ENCODE peak calls at places on chromosomes 12 and 14, in eight cellular contexts. W is lower lobe of right lung, Z is memory B cell, E is GM13977, D is left ventricle myocardium inferior, M is HEK293T, A is HAP-1, P is hepatocyte. F is an unnamed sample.

GRCh38 chr12:18054925-18055324 is 35.1 kb downstream of the RERGL start:
- DNase-seq in W (no peak), Z (no peak), E (no peak), D (no peak), M (no peak), A (no peak), P (no peak), F (no peak)

GRCh38 chr14:70759398-70759797 is 49.9 kb downstream of the MAP3K9 start:
- DNase-seq in W (no peak), Z (no peak), E (no peak), D (no peak), M (no peak), A (no peak), P (no peak), F (no peak)

GRCh38 chr14:54257424-54257823 is 139.4 kb upstream of the CDKN3 start:
- DNase-seq in W (no peak), Z (no peak), E (no peak), D (no peak), M (no peak), A (peak; percentile 12), P (no peak), F (no peak)

GRCh38 chr14:100834441-100835277 is 8.7 kb downstream of the MEG3 start:
- DNase-seq in W (no peak), Z (no peak), E (no peak), D (no peak), M (no peak), A (no peak), P (no peak), F (peak; percentile 42)

GRCh38 chr12:11672833-11673232 is 23.4 kb downstream of the ETV6 start:
- DNase-seq in W (no peak), Z (no peak), E (no peak), D (no peak), M (no peak), A (no peak), P (no peak), F (no peak)

GRCh38 chr14:104356738-104357688 is 218.6 kb downstream of the KIF26A start:
- DNase-seq in W (no peak), Z (no peak), E (no peak), D (no peak), M (no peak), A (no peak), P (no peak), F (no peak)

GRCh38 chr12:57889541-57889989 is 43.0 kb upstream of the CTDSP2 start:
- DNase-seq in W (no peak), Z (no peak), E (no peak), D (peak; percentile 83), M (no peak), A (no peak), P (peak; percentile 60), F (peak; percentile 84)

GRCh38 chr14:89067293-89067972 is 243.0 kb downstream of the TTC8 start:
- DNase-seq in W (no peak), Z (no peak), E (no peak), D (no peak), M (no peak), A (no peak), P (no peak), F (no peak)

GRCh38 chr14:105999361-106000028 is 473.1 kb downstream of the TMEM121 start:
- DNase-seq in W (peak; percentile 80), Z (peak; percentile 48), E (peak; percentile 56), D (peak; percentile 40), M (peak; percentile 5), A (peak; percentile 69), P (peak; percentile 11), F (peak; percentile 67)

GRCh38 chr12:47085815-47086252 is 6.1 kb upstream of the AMIGO2 start:
- DNase-seq in W (no peak), Z (peak; percentile 19), E (peak; percentile 21), D (no peak), M (no peak), A (no peak), P (peak; percentile 46), F (no peak)

GRCh38 chr12:81297606-81298005 is 219.7 kb downstream of the ACSS3 start:
- DNase-seq in W (no peak), Z (no peak), E (no peak), D (no peak), M (no peak), A (no peak), P (no peak), F (no peak)

GRCh38 chr14:52998376-52999010 is 47.6 kb upstream of the FERMT2 start:
- DNase-seq in W (no peak), Z (no peak), E (no peak), D (no peak), M (no peak), A (no peak), P (no peak), F (no peak)

GRCh38 chr14:28061006-28061405 is 705.6 kb upstream of the FOXG1 start:
- DNase-seq in W (no peak), Z (no peak), E (no peak), D (no peak), M (no peak), A (no peak), P (no peak), F (no peak)

GRCh38 chr12:118714051-118714460 is 267.3 kb upstream of the SRRM4 start:
- DNase-seq in W (no peak), Z (no peak), E (peak; percentile 68), D (no peak), M (peak; percentile 55), A (peak; percentile 77), P (peak; percentile 57), F (no peak)

GRCh38 chr12:75596406-75596805 is 85.0 kb upstream of the KRR1 start:
- DNase-seq in W (no peak), Z (no peak), E (no peak), D (no peak), M (no peak), A (no peak), P (no peak), F (no peak)